ENCODE peak calls at places on chromosomes 6 and 20, in nine cellular contexts. L is skeletal muscle cell; J is GM20000; Q is C1 segment of cervical spinal cord; G is GM10248; M is activated T-helper 1 cell treated with anti-CD3 and anti-CD28 coated beads, Interleukin-2, amount 50 U/mL, for 16 hours; Y is stromal cell of bone marrow; X is neuronal stem cell; V is IMR-90. D is an unnamed sample.

GRCh38 chr6:36956111-36956820 is 1.7 kb downstream of the PI16 start:
- DNase-seq in L (no peak), J (no peak), Q (no peak), G (no peak), M (no peak), Y (no peak), X (no peak), V (no peak), D (no peak)

GRCh38 chr6:42338573-42339218 is 113.0 kb downstream of the TRERF1 start:
- DNase-seq in L (peak), J (no peak), Q (no peak), G (no peak), M (no peak), Y (peak), X (no peak), V (peak), D (no peak)

GRCh38 chr6:159217595-159218275 is 48.5 kb downstream of the FNDC1 start:
- DNase-seq in L (no peak), J (peak), Q (no peak), G (peak), M (no peak), Y (no peak), X (no peak), V (peak), D (no peak)

GRCh38 chr6:117346142-117346930 is 79.4 kb downstream of the ROS1 start:
- DNase-seq in L (no peak), J (peak), Q (no peak), G (peak), M (no peak), Y (peak), X (no peak), V (peak), D (no peak)

GRCh38 chr20:35237486-35237885 is 11.0 kb downstream of the MMP24 start:
- DNase-seq in L (no peak), J (no peak), Q (no peak), G (no peak), M (no peak), Y (no peak), X (no peak), V (no peak), D (no peak)

GRCh38 chr6:95649451-95649850 is 72.1 kb downstream of the MANEA start:
- DNase-seq in L (no peak), J (no peak), Q (no peak), G (no peak), M (no peak), Y (no peak), X (no peak), V (no peak), D (no peak)

GRCh38 chr20:45611054-45611453 is 18.5 kb upstream of the WFDC10A start:
- DNase-seq in L (peak), J (no peak), Q (no peak), G (no peak), M (no peak), Y (peak), X (no peak), V (peak), D (no peak)

GRCh38 chr6:105985816-105986632 is 100.1 kb upstream of the PRDM1 start:
- DNase-seq in L (no peak), J (no peak), Q (no peak), G (no peak), M (no peak), Y (no peak), X (peak), V (no peak), D (no peak)

GRCh38 chr20:674936-675452 is 608 bp downstream of the SCRT2 start:
- DNase-seq in L (no peak), J (no peak), Q (no peak), G (no peak), M (no peak), Y (no peak), X (no peak), V (no peak), D (no peak)

D was measured in activated B cell treated with CpG ODN at 0.5 μM for 24 hours.